ENCODE peak calls at places on chromosome 7, in seven cellular contexts. One of them, this sample, is unnamed.
A peak's percentile ranks its signal among the peaks of the same experiment; 100 is the strongest.

GRCh38 chr7:29866490-29866930 is 60.2 kb downstream of the WIPF3 start:
- DNase-seq in Caki2: no peak
- DNase-seq in CD4-positive, alpha-beta memory T cell: no peak
- DNase-seq in right cardiac atrium: peak; percentile 67
- DNase-seq in T-helper 2 cell: no peak
- DNase-seq in IMR-90: peak; percentile 6
- DNase-seq in cerebellar cortex: peak; percentile 60
- DNase-seq in this sample: peak; percentile 40

GRCh38 chr7:77796109-77796508 is 2.1 kb downstream of the TMEM60 start:
- DNase-seq in IMR-90: no peak
- DNase-seq in CD4-positive, alpha-beta memory T cell: no peak
- DNase-seq in cerebellar cortex: no peak
- DNase-seq in Caki2: no peak
- DNase-seq in right cardiac atrium: no peak
- DNase-seq in T-helper 2 cell: no peak
- DNase-seq in this sample: no peak

GRCh38 chr7:68406480-68406879 is 1191.8 kb upstream of the AUTS2 start:
- DNase-seq in Caki2: no peak
- DNase-seq in T-helper 2 cell: no peak
- DNase-seq in IMR-90: no peak
- DNase-seq in CD4-positive, alpha-beta memory T cell: no peak
- DNase-seq in cerebellar cortex: no peak
- DNase-seq in right cardiac atrium: no peak
- DNase-seq in this sample: no peak

GRCh38 chr7:131186816-131187215 is 140.9 kb upstream of the MKLN1 start:
- DNase-seq in right cardiac atrium: no peak
- DNase-seq in CD4-positive, alpha-beta memory T cell: no peak
- DNase-seq in IMR-90: no peak
- DNase-seq in cerebellar cortex: no peak
- DNase-seq in T-helper 2 cell: no peak
- DNase-seq in Caki2: no peak
- DNase-seq in this sample: no peak

GRCh38 chr7:116679495-116679894 is 7.5 kb downstream of the MET start:
- DNase-seq in Caki2: peak; percentile 59
- DNase-seq in cerebellar cortex: no peak
- DNase-seq in right cardiac atrium: no peak
- DNase-seq in IMR-90: no peak
- DNase-seq in CD4-positive, alpha-beta memory T cell: no peak
- DNase-seq in T-helper 2 cell: no peak
- DNase-seq in this sample: no peak

GRCh38 chr7:76372984-76373833 is 14.4 kb upstream of the YWHAG start:
- DNase-seq in IMR-90: peak; percentile 83
- DNase-seq in CD4-positive, alpha-beta memory T cell: no peak
- DNase-seq in cerebellar cortex: no peak
- DNase-seq in T-helper 2 cell: no peak
- DNase-seq in Caki2: peak; percentile 68
- DNase-seq in right cardiac atrium: no peak
- DNase-seq in this sample: no peak

GRCh38 chr7:80823066-80823465 is 95.8 kb downstream of the SEMA3C start:
- DNase-seq in right cardiac atrium: no peak
- DNase-seq in Caki2: no peak
- DNase-seq in IMR-90: no peak
- DNase-seq in T-helper 2 cell: no peak
- DNase-seq in cerebellar cortex: no peak
- DNase-seq in CD4-positive, alpha-beta memory T cell: no peak
- DNase-seq in this sample: no peak

GRCh38 chr7:144622751-144623150 is 213.1 kb downstream of the TPK1 start:
- DNase-seq in cerebellar cortex: no peak
- DNase-seq in Caki2: no peak
- DNase-seq in CD4-positive, alpha-beta memory T cell: no peak
- DNase-seq in IMR-90: no peak
- DNase-seq in T-helper 2 cell: no peak
- DNase-seq in right cardiac atrium: no peak
- DNase-seq in this sample: no peak

GRCh38 chr7:73983437-73984164 is 44.4 kb upstream of the ELN start:
- DNase-seq in Caki2: no peak
- DNase-seq in right cardiac atrium: peak; percentile 77
- DNase-seq in T-helper 2 cell: no peak
- DNase-seq in CD4-positive, alpha-beta memory T cell: no peak
- DNase-seq in IMR-90: no peak
- DNase-seq in cerebellar cortex: no peak
- DNase-seq in this sample: peak; percentile 71

GRCh38 chr7:28708033-28708451 is 250.1 kb downstream of the TRIL start:
- DNase-seq in Caki2: peak; percentile 75
- DNase-seq in cerebellar cortex: no peak
- DNase-seq in right cardiac atrium: no peak
- DNase-seq in CD4-positive, alpha-beta memory T cell: no peak
- DNase-seq in IMR-90: peak; percentile 38
- DNase-seq in T-helper 2 cell: no peak
- DNase-seq in this sample: no peak

GRCh38 chr7:10643545-10643944 is 330.1 kb upstream of the PHF14 start:
- DNase-seq in cerebellar cortex: no peak
- DNase-seq in Caki2: no peak
- DNase-seq in IMR-90: no peak
- DNase-seq in right cardiac atrium: no peak
- DNase-seq in CD4-positive, alpha-beta memory T cell: no peak
- DNase-seq in T-helper 2 cell: no peak
- DNase-seq in this sample: no peak

GRCh38 chr7:51961804-51962203 is 645.2 kb upstream of the COBL start:
- DNase-seq in T-helper 2 cell: no peak
- DNase-seq in IMR-90: no peak
- DNase-seq in right cardiac atrium: no peak
- DNase-seq in CD4-positive, alpha-beta memory T cell: no peak
- DNase-seq in Caki2: no peak
- DNase-seq in cerebellar cortex: no peak
- DNase-seq in this sample: no peak

GRCh38 chr7:131769241-131769640 is 212.8 kb upstream of the PODXL start:
- DNase-seq in CD4-positive, alpha-beta memory T cell: no peak
- DNase-seq in Caki2: no peak
- DNase-seq in IMR-90: no peak
- DNase-seq in cerebellar cortex: no peak
- DNase-seq in right cardiac atrium: no peak
- DNase-seq in T-helper 2 cell: no peak
- DNase-seq in this sample: no peak

GRCh38 chr7:158302274-158303070 is 285.2 kb downstream of the PTPRN2 start:
- DNase-seq in T-helper 2 cell: no peak
- DNase-seq in cerebellar cortex: no peak
- DNase-seq in IMR-90: no peak
- DNase-seq in right cardiac atrium: no peak
- DNase-seq in Caki2: no peak
- DNase-seq in CD4-positive, alpha-beta memory T cell: no peak
- DNase-seq in this sample: no peak

GRCh38 chr7:2551418-2551817 is 3.9 kb downstream of the BRAT1 start:
- DNase-seq in CD4-positive, alpha-beta memory T cell: no peak
- DNase-seq in Caki2: no peak
- DNase-seq in IMR-90: no peak
- DNase-seq in right cardiac atrium: no peak
- DNase-seq in cerebellar cortex: no peak
- DNase-seq in T-helper 2 cell: no peak
- DNase-seq in this sample: no peak

GRCh38 chr7:17506601-17507000 is 208.1 kb downstream of the AHR start:
- DNase-seq in T-helper 2 cell: no peak
- DNase-seq in right cardiac atrium: no peak
- DNase-seq in Caki2: no peak
- DNase-seq in cerebellar cortex: no peak
- DNase-seq in IMR-90: no peak
- DNase-seq in CD4-positive, alpha-beta memory T cell: no peak
- DNase-seq in this sample: no peak

GRCh38 chr7:143376396-143376795 is 4.7 kb upstream of the ZYX start:
- DNase-seq in cerebellar cortex: no peak
- DNase-seq in CD4-positive, alpha-beta memory T cell: no peak
- DNase-seq in T-helper 2 cell: no peak
- DNase-seq in Caki2: no peak
- DNase-seq in IMR-90: no peak
- DNase-seq in right cardiac atrium: no peak
- DNase-seq in this sample: no peak

GRCh38 chr7:1413936-1414639 is 45.2 kb downstream of the MICALL2 start:
- DNase-seq in cerebellar cortex: peak; percentile 80
- DNase-seq in Caki2: no peak
- DNase-seq in IMR-90: no peak
- DNase-seq in right cardiac atrium: no peak
- DNase-seq in CD4-positive, alpha-beta memory T cell: no peak
- DNase-seq in T-helper 2 cell: no peak
- DNase-seq in this sample: no peak

GRCh38 chr7:1380211-1380815 is 79.0 kb downstream of the MICALL2 start:
- DNase-seq in Caki2: no peak
- DNase-seq in CD4-positive, alpha-beta memory T cell: no peak
- DNase-seq in T-helper 2 cell: no peak
- DNase-seq in IMR-90: no peak
- DNase-seq in right cardiac atrium: no peak
- DNase-seq in cerebellar cortex: no peak
- DNase-seq in this sample: no peak

GRCh38 chr7:14294637-14295036 is 305.2 kb upstream of the ETV1 start:
- DNase-seq in CD4-positive, alpha-beta memory T cell: no peak
- DNase-seq in cerebellar cortex: no peak
- DNase-seq in Caki2: no peak
- DNase-seq in right cardiac atrium: no peak
- DNase-seq in IMR-90: no peak
- DNase-seq in T-helper 2 cell: no peak
- DNase-seq in this sample: no peak

GRCh38 chr7:158953912-158954311 is 97.6 kb downstream of the DYNC2I1 start:
- DNase-seq in right cardiac atrium: no peak
- DNase-seq in IMR-90: no peak
- DNase-seq in Caki2: no peak
- DNase-seq in cerebellar cortex: no peak
- DNase-seq in CD4-positive, alpha-beta memory T cell: no peak
- DNase-seq in T-helper 2 cell: no peak
- DNase-seq in this sample: no peak

GRCh38 chr7:129553861-129554530 is 51.7 kb downstream of the SMKR1 start:
- DNase-seq in CD4-positive, alpha-beta memory T cell: peak; percentile 43
- DNase-seq in IMR-90: peak; percentile 64
- DNase-seq in T-helper 2 cell: peak; percentile 52
- DNase-seq in cerebellar cortex: no peak
- DNase-seq in right cardiac atrium: no peak
- DNase-seq in Caki2: no peak
- DNase-seq in this sample: no peak

This sample was measured in heart right ventricle.